ENCODE peak calls at places on chromosome 10, in ten cellular contexts. One of them, this sample, is unnamed. For H3K9me3, the result is how much of the 10 kb centered on the place peaks cover.

GRCh38 chr10:112819231-112819630 is 130.8 kb upstream of the TCF7L2 start:
- DNase-seq in left lung: no peak
- DNase-seq in A549: no peak
- DNase-seq in uterus: no peak
- DNase-seq in right cardiac atrium: no peak
- DNase-seq in aorta: no peak
- DNase-seq in spleen: no peak
- DNase-seq in lower lobe of right lung: no peak
- DNase-seq in hepatocyte: no peak
- DNase-seq in body of pancreas: no peak
- DNase-seq in this sample: no peak

GRCh38 chr10:6843477-6843876 is 263.4 kb upstream of the PRKCQ start:
- DNase-seq in hepatocyte: no peak
- DNase-seq in uterus: no peak
- DNase-seq in aorta: no peak
- DNase-seq in spleen: no peak
- DNase-seq in right cardiac atrium: no peak
- DNase-seq in A549: no peak
- DNase-seq in lower lobe of right lung: no peak
- DNase-seq in body of pancreas: no peak
- DNase-seq in left lung: no peak
- DNase-seq in this sample: peak

GRCh38 chr10:62817763-62818425 is 1.7 kb upstream of the EGR2 start:
- DNase-seq in uterus: peak
- DNase-seq in hepatocyte: peak
- DNase-seq in A549: peak
- DNase-seq in lower lobe of right lung: peak
- DNase-seq in spleen: peak
- DNase-seq in aorta: peak
- DNase-seq in right cardiac atrium: peak
- DNase-seq in left lung: peak
- DNase-seq in body of pancreas: peak
- DNase-seq in this sample: peak

GRCh38 chr10:11551915-11552602 is 59.4 kb downstream of the USP6NL start:
- DNase-seq in aorta: no peak
- DNase-seq in spleen: no peak
- DNase-seq in A549: peak
- DNase-seq in hepatocyte: peak
- DNase-seq in lower lobe of right lung: no peak
- DNase-seq in uterus: no peak
- DNase-seq in body of pancreas: no peak
- DNase-seq in left lung: no peak
- DNase-seq in right cardiac atrium: no peak
- DNase-seq in this sample: no peak

GRCh38 chr10:114084225-114084624 is 40.6 kb downstream of the ADRB1 start:
- DNase-seq in spleen: no peak
- DNase-seq in body of pancreas: no peak
- DNase-seq in right cardiac atrium: no peak
- DNase-seq in A549: no peak
- DNase-seq in left lung: no peak
- DNase-seq in uterus: no peak
- DNase-seq in aorta: no peak
- DNase-seq in hepatocyte: no peak
- DNase-seq in lower lobe of right lung: no peak
- DNase-seq in this sample: no peak

GRCh38 chr10:32386623-32387022 is 39.7 kb upstream of the EPC1 start:
- DNase-seq in spleen: no peak
- DNase-seq in hepatocyte: no peak
- DNase-seq in right cardiac atrium: no peak
- DNase-seq in lower lobe of right lung: no peak
- DNase-seq in A549: no peak
- DNase-seq in body of pancreas: no peak
- DNase-seq in left lung: no peak
- DNase-seq in aorta: no peak
- DNase-seq in uterus: no peak
- DNase-seq in this sample: peak

GRCh38 chr10:121531076-121531829 is 67.0 kb downstream of the FGFR2 start:
- DNase-seq in spleen: no peak
- DNase-seq in aorta: no peak
- DNase-seq in hepatocyte: no peak
- DNase-seq in body of pancreas: peak
- DNase-seq in uterus: no peak
- DNase-seq in lower lobe of right lung: no peak
- DNase-seq in left lung: no peak
- DNase-seq in A549: no peak
- DNase-seq in right cardiac atrium: no peak
- DNase-seq in this sample: no peak

GRCh38 chr10:76190871-76191270 is 759.4 kb downstream of the LRMDA start:
- DNase-seq in spleen: no peak
- DNase-seq in A549: no peak
- DNase-seq in left lung: no peak
- DNase-seq in body of pancreas: no peak
- DNase-seq in uterus: no peak
- DNase-seq in hepatocyte: no peak
- DNase-seq in aorta: no peak
- DNase-seq in lower lobe of right lung: no peak
- DNase-seq in right cardiac atrium: no peak
- DNase-seq in this sample: no peak

GRCh38 chr10:80535671-80536360 is 1.9 kb upstream of the SH2D4B start:
- DNase-seq in aorta: peak
- DNase-seq in uterus: peak
- DNase-seq in hepatocyte: peak
- DNase-seq in right cardiac atrium: peak
- DNase-seq in A549: peak
- DNase-seq in lower lobe of right lung: peak
- DNase-seq in body of pancreas: peak
- DNase-seq in spleen: peak
- DNase-seq in left lung: peak
- DNase-seq in this sample: peak

GRCh38 chr10:60731134-60731883 is 47.0 kb upstream of the CDK1 start:
- DNase-seq in spleen: no peak
- DNase-seq in lower lobe of right lung: no peak
- DNase-seq in aorta: no peak
- DNase-seq in hepatocyte: no peak
- DNase-seq in body of pancreas: no peak
- DNase-seq in left lung: no peak
- DNase-seq in uterus: no peak
- DNase-seq in A549: no peak
- DNase-seq in right cardiac atrium: no peak
- DNase-seq in this sample: no peak

GRCh38 chr10:104617831-104618230 is 23.3 kb upstream of the SORCS3 start:
- DNase-seq in A549: no peak
- DNase-seq in left lung: no peak
- DNase-seq in uterus: no peak
- DNase-seq in right cardiac atrium: no peak
- DNase-seq in spleen: no peak
- DNase-seq in aorta: no peak
- DNase-seq in body of pancreas: no peak
- DNase-seq in hepatocyte: no peak
- DNase-seq in lower lobe of right lung: no peak
- DNase-seq in this sample: no peak

GRCh38 chr10:30188567-30189253 is 129.3 kb upstream of the JCAD start:
- DNase-seq in body of pancreas: no peak
- DNase-seq in uterus: no peak
- DNase-seq in hepatocyte: no peak
- DNase-seq in spleen: no peak
- DNase-seq in left lung: no peak
- DNase-seq in lower lobe of right lung: no peak
- DNase-seq in aorta: no peak
- DNase-seq in A549: no peak
- DNase-seq in right cardiac atrium: no peak
- DNase-seq in this sample: no peak

GRCh38 chr10:74953214-74953613 is 126.8 kb downstream of the KAT6B start:
- DNase-seq in right cardiac atrium: no peak
- DNase-seq in spleen: no peak
- DNase-seq in left lung: no peak
- DNase-seq in uterus: no peak
- DNase-seq in hepatocyte: no peak
- DNase-seq in body of pancreas: no peak
- DNase-seq in aorta: no peak
- DNase-seq in A549: no peak
- DNase-seq in lower lobe of right lung: no peak
- DNase-seq in this sample: no peak

GRCh38 chr10:25441270-25441669 is 266.5 kb downstream of the GPR158 start:
- DNase-seq in A549: no peak
- DNase-seq in uterus: no peak
- DNase-seq in right cardiac atrium: no peak
- DNase-seq in spleen: no peak
- DNase-seq in left lung: no peak
- DNase-seq in body of pancreas: no peak
- DNase-seq in hepatocyte: no peak
- DNase-seq in lower lobe of right lung: no peak
- DNase-seq in aorta: no peak
- DNase-seq in this sample: no peak

GRCh38 chr10:125911145-125911544 is 14.8 kb downstream of the FANK1 start:
- DNase-seq in right cardiac atrium: no peak
- DNase-seq in spleen: no peak
- DNase-seq in aorta: no peak
- DNase-seq in hepatocyte: peak
- DNase-seq in lower lobe of right lung: no peak
- DNase-seq in body of pancreas: no peak
- DNase-seq in uterus: no peak
- DNase-seq in A549: no peak
- DNase-seq in left lung: no peak
- DNase-seq in this sample: no peak

GRCh38 chr10:46028584-46029570 is 1.5 kb downstream of the NCOA4 start:
- DNase-seq in uterus: no peak
- DNase-seq in spleen: no peak
- DNase-seq in A549: peak
- DNase-seq in right cardiac atrium: no peak
- DNase-seq in lower lobe of right lung: no peak
- DNase-seq in body of pancreas: peak
- DNase-seq in left lung: no peak
- DNase-seq in aorta: no peak
- DNase-seq in hepatocyte: peak
- DNase-seq in this sample: peak

GRCh38 chr10:80526742-80527141 is 11.0 kb upstream of the SH2D4B start:
- DNase-seq in uterus: no peak
- DNase-seq in A549: no peak
- DNase-seq in aorta: peak
- DNase-seq in hepatocyte: no peak
- DNase-seq in spleen: no peak
- DNase-seq in right cardiac atrium: peak
- DNase-seq in body of pancreas: no peak
- DNase-seq in left lung: no peak
- DNase-seq in lower lobe of right lung: no peak
- DNase-seq in this sample: no peak

GRCh38 chr10:116688241-116688711 is 54.1 kb downstream of the HSPA12A start:
- DNase-seq in aorta: no peak
- DNase-seq in hepatocyte: peak
- DNase-seq in spleen: no peak
- DNase-seq in lower lobe of right lung: no peak
- DNase-seq in left lung: no peak
- DNase-seq in A549: no peak
- DNase-seq in right cardiac atrium: no peak
- DNase-seq in body of pancreas: no peak
- DNase-seq in uterus: peak
- DNase-seq in this sample: no peak

GRCh38 chr10:20350509-20350908 is 534.3 kb downstream of the PLXDC2 start:
- DNase-seq in uterus: no peak
- DNase-seq in lower lobe of right lung: no peak
- DNase-seq in spleen: no peak
- DNase-seq in left lung: no peak
- DNase-seq in hepatocyte: no peak
- DNase-seq in A549: no peak
- DNase-seq in aorta: no peak
- DNase-seq in body of pancreas: no peak
- DNase-seq in right cardiac atrium: no peak
- DNase-seq in this sample: no peak

GRCh38 chr10:26534384-26534783 is 96.2 kb downstream of the APBB1IP start:
- DNase-seq in A549: no peak
- DNase-seq in left lung: no peak
- DNase-seq in right cardiac atrium: no peak
- DNase-seq in uterus: no peak
- DNase-seq in spleen: no peak
- DNase-seq in aorta: no peak
- DNase-seq in lower lobe of right lung: no peak
- DNase-seq in body of pancreas: no peak
- DNase-seq in hepatocyte: no peak
- DNase-seq in this sample: no peak

GRCh38 chr10:79331226-79331625 is 16.0 kb upstream of the PPIF start:
- DNase-seq in hepatocyte: no peak
- DNase-seq in lower lobe of right lung: peak
- DNase-seq in body of pancreas: no peak
- DNase-seq in spleen: no peak
- DNase-seq in left lung: no peak
- DNase-seq in A549: no peak
- DNase-seq in aorta: peak
- DNase-seq in right cardiac atrium: no peak
- DNase-seq in uterus: no peak
- DNase-seq in this sample: no peak

GRCh38 chr10:82737556-82737955 is 862.6 kb downstream of the NRG3 start:
- DNase-seq in lower lobe of right lung: no peak
- DNase-seq in A549: no peak
- DNase-seq in left lung: no peak
- DNase-seq in right cardiac atrium: peak
- DNase-seq in aorta: no peak
- DNase-seq in hepatocyte: no peak
- DNase-seq in body of pancreas: no peak
- DNase-seq in uterus: no peak
- DNase-seq in spleen: no peak
- DNase-seq in this sample: no peak
- H3K9me3 ChIP-seq in lower lobe of right lung: under half
- H3K9me3 ChIP-seq in A549: under half
- H3K9me3 ChIP-seq in left lung: under half
- H3K9me3 ChIP-seq in right cardiac atrium: under half
- H3K9me3 ChIP-seq in aorta: under half
- H3K9me3 ChIP-seq in hepatocyte: under half
- H3K9me3 ChIP-seq in body of pancreas: under half
- H3K9me3 ChIP-seq in uterus: under half
- H3K9me3 ChIP-seq in spleen: under half
- H3K9me3 ChIP-seq in this sample: under half

GRCh38 chr10:9825491-9826018 is 1192.1 kb upstream of the CELF2 start:
- DNase-seq in lower lobe of right lung: no peak
- DNase-seq in body of pancreas: no peak
- DNase-seq in A549: no peak
- DNase-seq in aorta: no peak
- DNase-seq in left lung: no peak
- DNase-seq in spleen: no peak
- DNase-seq in hepatocyte: peak
- DNase-seq in right cardiac atrium: no peak
- DNase-seq in uterus: no peak
- DNase-seq in this sample: no peak
- H3K9me3 ChIP-seq in lower lobe of right lung: under half
- H3K9me3 ChIP-seq in body of pancreas: under half
- H3K9me3 ChIP-seq in A549: under half
- H3K9me3 ChIP-seq in aorta: under half
- H3K9me3 ChIP-seq in left lung: under half
- H3K9me3 ChIP-seq in spleen: under half
- H3K9me3 ChIP-seq in hepatocyte: under half
- H3K9me3 ChIP-seq in right cardiac atrium: under half
- H3K9me3 ChIP-seq in uterus: under half
- H3K9me3 ChIP-seq in this sample: under half

GRCh38 chr10:90138844-90139243 is 437.5 kb downstream of the KIF20B start:
- DNase-seq in aorta: no peak
- DNase-seq in body of pancreas: no peak
- DNase-seq in A549: no peak
- DNase-seq in left lung: no peak
- DNase-seq in lower lobe of right lung: no peak
- DNase-seq in hepatocyte: peak
- DNase-seq in right cardiac atrium: no peak
- DNase-seq in uterus: no peak
- DNase-seq in spleen: no peak
- DNase-seq in this sample: peak
- H3K9me3 ChIP-seq in aorta: under half
- H3K9me3 ChIP-seq in body of pancreas: under half
- H3K9me3 ChIP-seq in A549: under half
- H3K9me3 ChIP-seq in left lung: under half
- H3K9me3 ChIP-seq in lower lobe of right lung: under half
- H3K9me3 ChIP-seq in hepatocyte: under half
- H3K9me3 ChIP-seq in right cardiac atrium: under half
- H3K9me3 ChIP-seq in uterus: under half
- H3K9me3 ChIP-seq in spleen: half or more
- H3K9me3 ChIP-seq in this sample: under half

GRCh38 chr10:13993169-13993568 is 337.6 kb downstream of the FRMD4A start:
- DNase-seq in lower lobe of right lung: no peak
- DNase-seq in right cardiac atrium: no peak
- DNase-seq in left lung: no peak
- DNase-seq in aorta: no peak
- DNase-seq in uterus: peak
- DNase-seq in body of pancreas: no peak
- DNase-seq in hepatocyte: peak
- DNase-seq in A549: no peak
- DNase-seq in spleen: no peak
- DNase-seq in this sample: no peak
- H3K9me3 ChIP-seq in lower lobe of right lung: under half
- H3K9me3 ChIP-seq in right cardiac atrium: under half
- H3K9me3 ChIP-seq in left lung: under half
- H3K9me3 ChIP-seq in aorta: under half
- H3K9me3 ChIP-seq in uterus: under half
- H3K9me3 ChIP-seq in body of pancreas: under half
- H3K9me3 ChIP-seq in hepatocyte: under half
- H3K9me3 ChIP-seq in A549: under half
- H3K9me3 ChIP-seq in spleen: under half
- H3K9me3 ChIP-seq in this sample: under half